ENCODE peak calls at places on chromosomes 2 and 18, in seven cellular contexts. One of them, this sample, is unnamed.

GRCh38 chr2:225660262-225661091 is 261.0 kb downstream of the NYAP2 start:
- DNase-seq in activated CD4-positive, alpha-beta T cell treated with anti-CD3 and anti-CD28 coated beads, Interleukin-2, amount 50 U/mL, for 24 hours: peak; percentile 66
- DNase-seq in NCI-H1694 treated with DMSO at 0.1 percent for 48 hours: peak; percentile 67
- DNase-seq in fibroblast of the conjunctiva: peak; percentile 47
- DNase-seq in NCI-H226: peak; percentile 19
- DNase-seq in hypothalamus: peak; percentile 59
- DNase-seq in stimulated activated naive B cell treated with anti-CD40 and anti-IgM and Interleukin-4, amounts not matched to agents 10 μg/mL and 1 μg/mL and 100 μg/mL, for 72 hours: peak; percentile 41
- DNase-seq in this sample: peak; percentile 61

GRCh38 chr2:234075947-234076346 is 25.4 kb downstream of the SPP2 start:
- DNase-seq in fibroblast of the conjunctiva: no peak
- DNase-seq in activated CD4-positive, alpha-beta T cell treated with anti-CD3 and anti-CD28 coated beads, Interleukin-2, amount 50 U/mL, for 24 hours: no peak
- DNase-seq in NCI-H226: no peak
- DNase-seq in NCI-H1694 treated with DMSO at 0.1 percent for 48 hours: no peak
- DNase-seq in hypothalamus: no peak
- DNase-seq in stimulated activated naive B cell treated with anti-CD40 and anti-IgM and Interleukin-4, amounts not matched to agents 10 μg/mL and 1 μg/mL and 100 μg/mL, for 72 hours: no peak
- DNase-seq in this sample: no peak

GRCh38 chr2:61585383-61585782 is 47.2 kb upstream of the XPO1 start:
- DNase-seq in NCI-H1694 treated with DMSO at 0.1 percent for 48 hours: no peak
- DNase-seq in activated CD4-positive, alpha-beta T cell treated with anti-CD3 and anti-CD28 coated beads, Interleukin-2, amount 50 U/mL, for 24 hours: no peak
- DNase-seq in fibroblast of the conjunctiva: no peak
- DNase-seq in stimulated activated naive B cell treated with anti-CD40 and anti-IgM and Interleukin-4, amounts not matched to agents 10 μg/mL and 1 μg/mL and 100 μg/mL, for 72 hours: no peak
- DNase-seq in NCI-H226: no peak
- DNase-seq in hypothalamus: no peak
- DNase-seq in this sample: no peak

GRCh38 chr2:207802650-207803049 is 32.9 kb upstream of the FZD5 start:
- DNase-seq in activated CD4-positive, alpha-beta T cell treated with anti-CD3 and anti-CD28 coated beads, Interleukin-2, amount 50 U/mL, for 24 hours: no peak
- DNase-seq in stimulated activated naive B cell treated with anti-CD40 and anti-IgM and Interleukin-4, amounts not matched to agents 10 μg/mL and 1 μg/mL and 100 μg/mL, for 72 hours: no peak
- DNase-seq in hypothalamus: no peak
- DNase-seq in fibroblast of the conjunctiva: no peak
- DNase-seq in NCI-H226: no peak
- DNase-seq in NCI-H1694 treated with DMSO at 0.1 percent for 48 hours: no peak
- DNase-seq in this sample: no peak

GRCh38 chr2:226797289-226797988 is 2.2 kb downstream of the IRS1 start:
- DNase-seq in NCI-H1694 treated with DMSO at 0.1 percent for 48 hours: no peak
- DNase-seq in activated CD4-positive, alpha-beta T cell treated with anti-CD3 and anti-CD28 coated beads, Interleukin-2, amount 50 U/mL, for 24 hours: no peak
- DNase-seq in fibroblast of the conjunctiva: no peak
- DNase-seq in NCI-H226: no peak
- DNase-seq in stimulated activated naive B cell treated with anti-CD40 and anti-IgM and Interleukin-4, amounts not matched to agents 10 μg/mL and 1 μg/mL and 100 μg/mL, for 72 hours: no peak
- DNase-seq in hypothalamus: no peak
- DNase-seq in this sample: no peak

GRCh38 chr18:63144748-63145147 is 174.8 kb downstream of the BCL2 start:
- DNase-seq in activated CD4-positive, alpha-beta T cell treated with anti-CD3 and anti-CD28 coated beads, Interleukin-2, amount 50 U/mL, for 24 hours: no peak
- DNase-seq in hypothalamus: no peak
- DNase-seq in stimulated activated naive B cell treated with anti-CD40 and anti-IgM and Interleukin-4, amounts not matched to agents 10 μg/mL and 1 μg/mL and 100 μg/mL, for 72 hours: no peak
- DNase-seq in fibroblast of the conjunctiva: no peak
- DNase-seq in NCI-H226: no peak
- DNase-seq in NCI-H1694 treated with DMSO at 0.1 percent for 48 hours: no peak
- DNase-seq in this sample: no peak

GRCh38 chr2:158502984-158503383 is 46.2 kb downstream of the PKP4 start:
- DNase-seq in NCI-H1694 treated with DMSO at 0.1 percent for 48 hours: no peak
- DNase-seq in hypothalamus: no peak
- DNase-seq in activated CD4-positive, alpha-beta T cell treated with anti-CD3 and anti-CD28 coated beads, Interleukin-2, amount 50 U/mL, for 24 hours: no peak
- DNase-seq in stimulated activated naive B cell treated with anti-CD40 and anti-IgM and Interleukin-4, amounts not matched to agents 10 μg/mL and 1 μg/mL and 100 μg/mL, for 72 hours: no peak
- DNase-seq in NCI-H226: peak; percentile 81
- DNase-seq in fibroblast of the conjunctiva: peak; percentile 68
- DNase-seq in this sample: no peak

GRCh38 chr2:102040229-102040628 is 48.5 kb downstream of the IL1R2 start:
- DNase-seq in NCI-H226: no peak
- DNase-seq in hypothalamus: no peak
- DNase-seq in fibroblast of the conjunctiva: no peak
- DNase-seq in NCI-H1694 treated with DMSO at 0.1 percent for 48 hours: no peak
- DNase-seq in activated CD4-positive, alpha-beta T cell treated with anti-CD3 and anti-CD28 coated beads, Interleukin-2, amount 50 U/mL, for 24 hours: no peak
- DNase-seq in stimulated activated naive B cell treated with anti-CD40 and anti-IgM and Interleukin-4, amounts not matched to agents 10 μg/mL and 1 μg/mL and 100 μg/mL, for 72 hours: no peak
- DNase-seq in this sample: no peak

GRCh38 chr2:240323601-240324291 is 111.7 kb upstream of the GPC1 start:
- DNase-seq in hypothalamus: no peak
- DNase-seq in NCI-H1694 treated with DMSO at 0.1 percent for 48 hours: no peak
- DNase-seq in fibroblast of the conjunctiva: no peak
- DNase-seq in NCI-H226: no peak
- DNase-seq in activated CD4-positive, alpha-beta T cell treated with anti-CD3 and anti-CD28 coated beads, Interleukin-2, amount 50 U/mL, for 24 hours: no peak
- DNase-seq in stimulated activated naive B cell treated with anti-CD40 and anti-IgM and Interleukin-4, amounts not matched to agents 10 μg/mL and 1 μg/mL and 100 μg/mL, for 72 hours: no peak
- DNase-seq in this sample: no peak

GRCh38 chr2:190469770-190470169 is 61.6 kb downstream of the MFSD6 start:
- DNase-seq in stimulated activated naive B cell treated with anti-CD40 and anti-IgM and Interleukin-4, amounts not matched to agents 10 μg/mL and 1 μg/mL and 100 μg/mL, for 72 hours: no peak
- DNase-seq in NCI-H226: peak; percentile 81
- DNase-seq in NCI-H1694 treated with DMSO at 0.1 percent for 48 hours: peak; percentile 34
- DNase-seq in fibroblast of the conjunctiva: peak; percentile 67
- DNase-seq in activated CD4-positive, alpha-beta T cell treated with anti-CD3 and anti-CD28 coated beads, Interleukin-2, amount 50 U/mL, for 24 hours: no peak
- DNase-seq in hypothalamus: no peak
- DNase-seq in this sample: no peak

GRCh38 chr18:79380816-79381806 is 14.6 kb upstream of the NFATC1 start:
- DNase-seq in NCI-H226: no peak
- DNase-seq in hypothalamus: peak; percentile 70
- DNase-seq in activated CD4-positive, alpha-beta T cell treated with anti-CD3 and anti-CD28 coated beads, Interleukin-2, amount 50 U/mL, for 24 hours: peak; percentile 64
- DNase-seq in stimulated activated naive B cell treated with anti-CD40 and anti-IgM and Interleukin-4, amounts not matched to agents 10 μg/mL and 1 μg/mL and 100 μg/mL, for 72 hours: no peak
- DNase-seq in NCI-H1694 treated with DMSO at 0.1 percent for 48 hours: peak; percentile 19
- DNase-seq in fibroblast of the conjunctiva: no peak
- DNase-seq in this sample: peak; percentile 80

GRCh38 chr18:37537868-37538525 is 27.6 kb downstream of the CELF4 start:
- DNase-seq in hypothalamus: peak; percentile 66
- DNase-seq in activated CD4-positive, alpha-beta T cell treated with anti-CD3 and anti-CD28 coated beads, Interleukin-2, amount 50 U/mL, for 24 hours: peak; percentile 11
- DNase-seq in NCI-H226: peak; percentile 16
- DNase-seq in fibroblast of the conjunctiva: peak; percentile 26
- DNase-seq in stimulated activated naive B cell treated with anti-CD40 and anti-IgM and Interleukin-4, amounts not matched to agents 10 μg/mL and 1 μg/mL and 100 μg/mL, for 72 hours: peak; percentile 44
- DNase-seq in NCI-H1694 treated with DMSO at 0.1 percent for 48 hours: peak; percentile 10
- DNase-seq in this sample: peak; percentile 69

GRCh38 chr2:219384872-219385271 is 2.8 kb downstream of the DNPEP start:
- DNase-seq in hypothalamus: no peak
- DNase-seq in activated CD4-positive, alpha-beta T cell treated with anti-CD3 and anti-CD28 coated beads, Interleukin-2, amount 50 U/mL, for 24 hours: no peak
- DNase-seq in stimulated activated naive B cell treated with anti-CD40 and anti-IgM and Interleukin-4, amounts not matched to agents 10 μg/mL and 1 μg/mL and 100 μg/mL, for 72 hours: no peak
- DNase-seq in NCI-H1694 treated with DMSO at 0.1 percent for 48 hours: no peak
- DNase-seq in NCI-H226: no peak
- DNase-seq in fibroblast of the conjunctiva: no peak
- DNase-seq in this sample: no peak

GRCh38 chr2:185896090-185896693 is 157.6 kb downstream of the FSIP2 start:
- DNase-seq in NCI-H226: no peak
- DNase-seq in stimulated activated naive B cell treated with anti-CD40 and anti-IgM and Interleukin-4, amounts not matched to agents 10 μg/mL and 1 μg/mL and 100 μg/mL, for 72 hours: no peak
- DNase-seq in NCI-H1694 treated with DMSO at 0.1 percent for 48 hours: no peak
- DNase-seq in fibroblast of the conjunctiva: no peak
- DNase-seq in activated CD4-positive, alpha-beta T cell treated with anti-CD3 and anti-CD28 coated beads, Interleukin-2, amount 50 U/mL, for 24 hours: no peak
- DNase-seq in hypothalamus: no peak
- DNase-seq in this sample: no peak

GRCh38 chr2:79935771-79936657 is 368.5 kb downstream of the LRRTM1 start:
- DNase-seq in fibroblast of the conjunctiva: peak; percentile 62
- DNase-seq in activated CD4-positive, alpha-beta T cell treated with anti-CD3 and anti-CD28 coated beads, Interleukin-2, amount 50 U/mL, for 24 hours: no peak
- DNase-seq in NCI-H226: peak; percentile 23
- DNase-seq in NCI-H1694 treated with DMSO at 0.1 percent for 48 hours: peak; percentile 81
- DNase-seq in hypothalamus: peak; percentile 60
- DNase-seq in stimulated activated naive B cell treated with anti-CD40 and anti-IgM and Interleukin-4, amounts not matched to agents 10 μg/mL and 1 μg/mL and 100 μg/mL, for 72 hours: no peak
- DNase-seq in this sample: no peak

GRCh38 chr18:60411715-60412114 is 39.1 kb upstream of the MC4R start:
- DNase-seq in NCI-H1694 treated with DMSO at 0.1 percent for 48 hours: no peak
- DNase-seq in stimulated activated naive B cell treated with anti-CD40 and anti-IgM and Interleukin-4, amounts not matched to agents 10 μg/mL and 1 μg/mL and 100 μg/mL, for 72 hours: no peak
- DNase-seq in hypothalamus: no peak
- DNase-seq in activated CD4-positive, alpha-beta T cell treated with anti-CD3 and anti-CD28 coated beads, Interleukin-2, amount 50 U/mL, for 24 hours: no peak
- DNase-seq in fibroblast of the conjunctiva: no peak
- DNase-seq in NCI-H226: no peak
- DNase-seq in this sample: no peak

GRCh38 chr2:215619989-215620388 is 184.1 kb upstream of the FN1 start:
- DNase-seq in NCI-H226: no peak
- DNase-seq in activated CD4-positive, alpha-beta T cell treated with anti-CD3 and anti-CD28 coated beads, Interleukin-2, amount 50 U/mL, for 24 hours: no peak
- DNase-seq in fibroblast of the conjunctiva: no peak
- DNase-seq in stimulated activated naive B cell treated with anti-CD40 and anti-IgM and Interleukin-4, amounts not matched to agents 10 μg/mL and 1 μg/mL and 100 μg/mL, for 72 hours: no peak
- DNase-seq in NCI-H1694 treated with DMSO at 0.1 percent for 48 hours: no peak
- DNase-seq in hypothalamus: no peak
- DNase-seq in this sample: no peak

GRCh38 chr2:106285237-106285829 is 91.2 kb upstream of the UXS1 start:
- DNase-seq in fibroblast of the conjunctiva: no peak
- DNase-seq in hypothalamus: no peak
- DNase-seq in stimulated activated naive B cell treated with anti-CD40 and anti-IgM and Interleukin-4, amounts not matched to agents 10 μg/mL and 1 μg/mL and 100 μg/mL, for 72 hours: no peak
- DNase-seq in NCI-H1694 treated with DMSO at 0.1 percent for 48 hours: no peak
- DNase-seq in activated CD4-positive, alpha-beta T cell treated with anti-CD3 and anti-CD28 coated beads, Interleukin-2, amount 50 U/mL, for 24 hours: no peak
- DNase-seq in NCI-H226: no peak
- DNase-seq in this sample: no peak

GRCh38 chr2:70344195-70344594 is 42.3 kb upstream of the FAM136A start:
- DNase-seq in hypothalamus: no peak
- DNase-seq in fibroblast of the conjunctiva: no peak
- DNase-seq in activated CD4-positive, alpha-beta T cell treated with anti-CD3 and anti-CD28 coated beads, Interleukin-2, amount 50 U/mL, for 24 hours: no peak
- DNase-seq in stimulated activated naive B cell treated with anti-CD40 and anti-IgM and Interleukin-4, amounts not matched to agents 10 μg/mL and 1 μg/mL and 100 μg/mL, for 72 hours: no peak
- DNase-seq in NCI-H1694 treated with DMSO at 0.1 percent for 48 hours: no peak
- DNase-seq in NCI-H226: peak; percentile 33
- DNase-seq in this sample: no peak

GRCh38 chr2:9897331-9897737 is 54.1 kb downstream of the TAF1B start:
- DNase-seq in NCI-H1694 treated with DMSO at 0.1 percent for 48 hours: no peak
- DNase-seq in NCI-H226: peak; percentile 89
- DNase-seq in activated CD4-positive, alpha-beta T cell treated with anti-CD3 and anti-CD28 coated beads, Interleukin-2, amount 50 U/mL, for 24 hours: peak; percentile 12
- DNase-seq in stimulated activated naive B cell treated with anti-CD40 and anti-IgM and Interleukin-4, amounts not matched to agents 10 μg/mL and 1 μg/mL and 100 μg/mL, for 72 hours: no peak
- DNase-seq in hypothalamus: no peak
- DNase-seq in fibroblast of the conjunctiva: peak; percentile 96
- DNase-seq in this sample: no peak

GRCh38 chr2:230594286-230594840 is 118.3 kb upstream of the CAB39 start:
- DNase-seq in activated CD4-positive, alpha-beta T cell treated with anti-CD3 and anti-CD28 coated beads, Interleukin-2, amount 50 U/mL, for 24 hours: no peak
- DNase-seq in fibroblast of the conjunctiva: no peak
- DNase-seq in NCI-H226: no peak
- DNase-seq in hypothalamus: no peak
- DNase-seq in stimulated activated naive B cell treated with anti-CD40 and anti-IgM and Interleukin-4, amounts not matched to agents 10 μg/mL and 1 μg/mL and 100 μg/mL, for 72 hours: no peak
- DNase-seq in NCI-H1694 treated with DMSO at 0.1 percent for 48 hours: no peak
- DNase-seq in this sample: no peak

GRCh38 chr2:223560704-223561435 is 41.3 kb downstream of the SCG2 start:
- DNase-seq in fibroblast of the conjunctiva: no peak
- DNase-seq in hypothalamus: no peak
- DNase-seq in NCI-H226: no peak
- DNase-seq in activated CD4-positive, alpha-beta T cell treated with anti-CD3 and anti-CD28 coated beads, Interleukin-2, amount 50 U/mL, for 24 hours: no peak
- DNase-seq in NCI-H1694 treated with DMSO at 0.1 percent for 48 hours: no peak
- DNase-seq in stimulated activated naive B cell treated with anti-CD40 and anti-IgM and Interleukin-4, amounts not matched to agents 10 μg/mL and 1 μg/mL and 100 μg/mL, for 72 hours: no peak
- DNase-seq in this sample: no peak

GRCh38 chr2:88765154-88765948 is 73.9 kb downstream of the RPIA start:
- DNase-seq in stimulated activated naive B cell treated with anti-CD40 and anti-IgM and Interleukin-4, amounts not matched to agents 10 μg/mL and 1 μg/mL and 100 μg/mL, for 72 hours: peak; percentile 31
- DNase-seq in activated CD4-positive, alpha-beta T cell treated with anti-CD3 and anti-CD28 coated beads, Interleukin-2, amount 50 U/mL, for 24 hours: peak; percentile 21
- DNase-seq in NCI-H1694 treated with DMSO at 0.1 percent for 48 hours: peak; percentile 11
- DNase-seq in hypothalamus: no peak
- DNase-seq in NCI-H226: peak; percentile 55
- DNase-seq in fibroblast of the conjunctiva: no peak
- DNase-seq in this sample: peak; percentile 52

GRCh38 chr2:199602271-199602895 is 144.6 kb upstream of the SATB2 start:
- DNase-seq in hypothalamus: no peak
- DNase-seq in NCI-H1694 treated with DMSO at 0.1 percent for 48 hours: peak; percentile 30
- DNase-seq in activated CD4-positive, alpha-beta T cell treated with anti-CD3 and anti-CD28 coated beads, Interleukin-2, amount 50 U/mL, for 24 hours: no peak
- DNase-seq in fibroblast of the conjunctiva: no peak
- DNase-seq in NCI-H226: no peak
- DNase-seq in stimulated activated naive B cell treated with anti-CD40 and anti-IgM and Interleukin-4, amounts not matched to agents 10 μg/mL and 1 μg/mL and 100 μg/mL, for 72 hours: no peak
- DNase-seq in this sample: peak; percentile 6

GRCh38 chr18:65725421-65726050 is 25.3 kb upstream of the CDH7 start:
- DNase-seq in hypothalamus: peak; percentile 6
- DNase-seq in NCI-H1694 treated with DMSO at 0.1 percent for 48 hours: peak; percentile 13
- DNase-seq in activated CD4-positive, alpha-beta T cell treated with anti-CD3 and anti-CD28 coated beads, Interleukin-2, amount 50 U/mL, for 24 hours: no peak
- DNase-seq in NCI-H226: no peak
- DNase-seq in stimulated activated naive B cell treated with anti-CD40 and anti-IgM and Interleukin-4, amounts not matched to agents 10 μg/mL and 1 μg/mL and 100 μg/mL, for 72 hours: no peak
- DNase-seq in fibroblast of the conjunctiva: no peak
- DNase-seq in this sample: no peak

GRCh38 chr2:66578067-66578852 is 143.3 kb downstream of the MEIS1 start:
- DNase-seq in stimulated activated naive B cell treated with anti-CD40 and anti-IgM and Interleukin-4, amounts not matched to agents 10 μg/mL and 1 μg/mL and 100 μg/mL, for 72 hours: no peak
- DNase-seq in NCI-H226: no peak
- DNase-seq in fibroblast of the conjunctiva: no peak
- DNase-seq in hypothalamus: no peak
- DNase-seq in NCI-H1694 treated with DMSO at 0.1 percent for 48 hours: no peak
- DNase-seq in activated CD4-positive, alpha-beta T cell treated with anti-CD3 and anti-CD28 coated beads, Interleukin-2, amount 50 U/mL, for 24 hours: no peak
- DNase-seq in this sample: no peak